ENCODE peak calls at places on chromosomes 6 and 20, in eight cellular contexts. Z, F, I, A, Y, J, C and V are unnamed samples.

GRCh38 chr6:127162808-127163207 is 44.3 kb downstream of the RSPO3 start:
- DNase-seq in Z (no peak), F (no peak), I (no peak), A (no peak), Y (no peak), J (no peak), C (no peak), V (no peak)

GRCh38 chr20:48667481-48667880 is 160.3 kb downstream of the PREX1 start:
- DNase-seq in Z (no peak), F (no peak), I (no peak), A (no peak), Y (no peak), J (no peak), C (no peak), V (no peak)

GRCh38 chr20:13342469-13343242 is 121.6 kb downstream of the ISM1 start:
- DNase-seq in Z (peak), F (no peak), I (no peak), A (peak), Y (no peak), J (no peak), C (no peak), V (no peak)

GRCh38 chr6:87281426-87281825 is 41.0 kb upstream of the SMIM8 start:
- DNase-seq in Z (no peak), F (no peak), I (no peak), A (no peak), Y (no peak), J (no peak), C (no peak), V (no peak)

GRCh38 chr6:16769986-16770376 is 8.7 kb upstream of the ATXN1 start:
- DNase-seq in Z (peak), F (no peak), I (no peak), A (no peak), Y (no peak), J (no peak), C (no peak), V (no peak)

GRCh38 chr20:37729909-37730308 is 36.1 kb downstream of the CTNNBL1 start:
- DNase-seq in Z (no peak), F (no peak), I (no peak), A (no peak), Y (no peak), J (no peak), C (no peak), V (no peak)

GRCh38 chr6:143739341-143739851 is 61.6 kb downstream of the PHACTR2 start:
- DNase-seq in Z (no peak), F (no peak), I (no peak), A (no peak), Y (no peak), J (no peak), C (no peak), V (no peak)

GRCh38 chr20:51036827-51037229 is 13.9 kb upstream of the KCNG1 start:
- DNase-seq in Z (no peak), F (no peak), I (no peak), A (no peak), Y (no peak), J (no peak), C (no peak), V (no peak)

GRCh38 chr6:3163248-3163594 is 5.9 kb upstream of the TUBB2A start:
- DNase-seq in Z (no peak), F (no peak), I (no peak), A (peak), Y (no peak), J (peak), C (no peak), V (no peak)

GRCh38 chr6:3162067-3162497 is 4.7 kb upstream of the TUBB2A start:
- DNase-seq in Z (no peak), F (no peak), I (no peak), A (no peak), Y (no peak), J (no peak), C (no peak), V (no peak)

GRCh38 chr6:3164388-3164787 is 7.0 kb upstream of the TUBB2A start:
- DNase-seq in Z (no peak), F (no peak), I (no peak), A (no peak), Y (no peak), J (no peak), C (no peak), V (no peak)

GRCh38 chr6:3159805-3160781 is 2.7 kb upstream of the TUBB2A start:
- DNase-seq in Z (no peak), F (no peak), I (peak), A (peak), Y (no peak), J (peak), C (no peak), V (no peak)

GRCh38 chr6:3162565-3163247 is 5.4 kb upstream of the TUBB2A start:
- DNase-seq in Z (no peak), F (peak), I (peak), A (peak), Y (peak), J (peak), C (peak), V (peak)
- TF ChIP-seq CTCF in Z (peak), F (no peak), I (no peak), A (peak), Y (no peak), J (no peak), C (peak), V (no peak)

DNA sequence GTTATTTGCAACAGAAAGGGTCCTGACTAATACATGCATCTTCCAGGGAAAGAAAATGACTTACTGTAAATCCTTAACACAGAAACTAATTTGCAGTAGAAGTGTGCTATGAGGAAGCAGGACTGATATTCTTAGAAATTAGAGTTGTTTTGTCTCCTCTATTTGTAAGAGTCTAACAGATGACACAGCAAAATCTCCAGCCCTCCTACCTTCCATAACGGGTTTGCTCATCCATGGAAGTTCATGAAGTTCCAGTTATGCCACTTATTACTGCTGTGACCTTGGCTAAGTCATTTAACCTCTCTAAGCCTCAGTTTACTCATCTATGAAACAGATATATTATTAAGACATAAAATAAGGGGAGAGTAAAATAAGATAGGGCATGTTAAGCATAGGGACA is 44.9 kb downstream of the EYA2 start:
- DNase-seq in Z (no peak), F (no peak), I (no peak), A (no peak), Y (no peak), J (no peak), C (no peak), V (no peak)
- TF ChIP-seq CTCF in Z (no peak), F (no peak), I (no peak), A (no peak), Y (no peak), J (no peak), C (no peak), V (no peak)

DNA sequence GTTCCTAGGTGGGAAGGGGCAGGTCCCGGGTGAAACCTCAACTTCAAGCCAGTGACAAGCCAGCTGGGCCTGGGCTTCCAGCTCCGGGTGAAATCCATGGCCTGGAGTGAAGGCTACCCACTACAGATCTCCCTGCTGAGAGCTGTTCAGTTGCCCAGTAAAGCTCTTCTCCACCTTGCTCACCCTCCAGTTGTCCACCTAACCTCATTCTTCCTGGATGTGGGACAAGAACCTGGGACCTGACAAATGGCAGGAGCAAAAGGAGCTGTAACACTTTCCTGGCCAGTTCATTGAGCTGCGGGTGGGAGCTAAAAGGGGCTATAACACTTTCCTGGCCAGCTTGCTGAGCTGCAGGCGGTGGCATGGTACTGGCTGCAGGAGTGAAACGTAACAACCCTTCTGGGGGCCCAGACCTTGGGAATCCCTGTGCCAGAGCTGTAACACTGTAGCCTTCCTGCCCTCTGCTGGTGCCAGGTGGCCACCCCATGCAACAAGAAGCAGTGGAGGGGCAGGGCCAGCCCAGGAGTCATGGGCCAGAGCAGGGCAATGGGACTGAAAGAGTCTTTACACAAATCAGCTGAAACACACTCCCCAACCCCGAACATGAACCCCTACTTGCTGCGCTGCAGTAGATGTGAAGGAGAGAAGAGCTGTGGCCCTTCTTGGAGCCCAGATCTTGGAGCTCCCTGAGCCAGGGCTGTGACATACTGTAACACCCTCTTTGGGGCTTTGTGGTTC is 3.6 kb upstream of the HINT3 start:
- DNase-seq in Z (no peak), F (peak), I (no peak), A (no peak), Y (no peak), J (peak), C (no peak), V (no peak)
- TF ChIP-seq CTCF in Z (peak), F (peak), I (no peak), A (no peak), Y (no peak), J (no peak), C (no peak), V (no peak)

DNA sequence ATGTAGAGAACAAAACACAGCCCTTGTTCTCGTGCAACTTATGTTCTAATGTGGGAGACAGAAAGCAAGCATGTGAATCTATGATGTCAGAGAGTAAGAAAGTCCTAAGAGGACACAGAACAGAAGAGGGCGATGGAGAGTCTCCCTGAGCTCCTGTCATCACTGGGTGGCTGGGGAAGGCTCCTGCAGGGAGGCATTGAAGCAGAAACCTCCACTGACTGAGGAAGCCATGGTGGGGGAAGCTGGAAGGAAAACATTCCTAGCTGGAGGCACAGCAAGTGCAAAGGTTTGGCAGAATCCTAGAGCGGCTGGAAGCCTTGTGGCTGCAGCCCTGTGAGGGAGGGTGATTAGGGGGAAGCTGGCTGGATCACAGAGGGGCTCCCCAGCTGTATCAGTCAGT is 248.0 kb downstream of the CDH26 start:
- DNase-seq in Z (no peak), F (peak), I (no peak), A (no peak), Y (no peak), J (no peak), C (peak), V (no peak)
- TF ChIP-seq CTCF in Z (peak), F (no peak), I (no peak), A (no peak), Y (no peak), J (no peak), C (peak), V (no peak)

DNA sequence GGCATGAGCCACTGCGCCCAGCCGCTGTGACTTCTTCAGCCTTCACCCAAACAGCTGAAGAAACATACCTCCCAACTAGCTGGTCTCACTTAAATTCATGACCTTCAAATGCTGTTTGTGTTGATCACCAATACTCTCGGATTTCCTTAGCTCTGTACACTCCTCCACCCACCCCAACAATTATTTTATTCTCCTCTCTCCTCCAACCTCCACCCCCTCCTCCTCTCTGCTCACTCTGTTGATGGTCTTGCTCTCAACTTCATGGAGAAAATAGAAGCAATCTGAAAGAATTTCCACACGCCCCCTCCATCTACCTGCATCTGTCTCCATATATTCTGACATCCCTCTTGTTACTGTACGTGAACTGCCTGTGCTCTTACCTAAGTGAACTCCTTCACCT is 6.6 kb upstream of the DLK2 start:
- DNase-seq in Z (no peak), F (no peak), I (no peak), A (no peak), Y (no peak), J (no peak), C (no peak), V (no peak)
- TF ChIP-seq CTCF in Z (no peak), F (no peak), I (no peak), A (no peak), Y (no peak), J (no peak), C (no peak), V (no peak)

GRCh38 chr20:19583532-19584175 is 174.4 kb upstream of the RIN2 start:
- DNase-seq in Z (no peak), F (peak), I (peak), A (peak), Y (peak), J (peak), C (peak), V (no peak)
- TF ChIP-seq CTCF in Z (peak), F (peak), I (peak), A (no peak), Y (peak), J (peak), C (peak), V (peak)